ENCODE peak calls at places on chromosomes 7 and 10, in four cellular contexts. C is GM23338, L is AG04450, R is astrocyte. Q is an unnamed sample.

GRCh38 chr10:3495281-3495680 is 289.7 kb downstream of the KLF6 start:
- DNase-seq in R (no peak), C (no peak), L (no peak), Q (no peak)

GRCh38 chr10:100654835-100655759 is 90.3 kb upstream of the PAX2 start:
- DNase-seq in L (no peak), C (peak), R (no peak), Q (no peak)

GRCh38 chr7:21293771-21294170 is 134.1 kb upstream of the SP4 start:
- DNase-seq in R (no peak), L (no peak), C (no peak), Q (no peak)

GRCh38 chr10:118692911-118693310 is 61.9 kb downstream of the CACUL1 start:
- DNase-seq in C (no peak), L (peak), R (peak), Q (peak)

GRCh38 chr7:159272739-159273138 is 128.1 kb upstream of the VIPR2 start:
- DNase-seq in R (no peak), C (no peak), L (no peak), Q (no peak)

GRCh38 chr7:52944916-52945315 is 90.5 kb upstream of the POM121L12 start:
- DNase-seq in C (no peak), R (peak), L (no peak), Q (peak)

GRCh38 chr7:20260219-20260618 is 43.0 kb upstream of the MACC1 start:
- DNase-seq in R (peak), L (no peak), C (no peak), Q (no peak)

GRCh38 chr7:130884437-130885417 is 150.7 kb upstream of the KLF14 start:
- DNase-seq in R (peak), L (no peak), C (no peak), Q (no peak)

GRCh38 chr10:110138197-110138812 is 69.1 kb upstream of the MXI1 start:
- DNase-seq in R (peak), C (peak), L (peak), Q (no peak)

GRCh38 chr7:156932006-156932405 is 17.5 kb upstream of the NOM1 start:
- DNase-seq in R (no peak), L (no peak), C (no peak), Q (no peak)

GRCh38 chr10:101646369-101646768 is 48.6 kb downstream of the FBXW4 start:
- DNase-seq in C (no peak), L (no peak), R (no peak), Q (no peak)

GRCh38 chr10:132064082-132064755 is 1.5 kb upstream of the JAKMIP3 start:
- DNase-seq in R (no peak), L (no peak), C (no peak), Q (no peak)

GRCh38 chr10:3625959-3626751 is 158.9 kb downstream of the KLF6 start:
- DNase-seq in C (no peak), R (peak), L (peak), Q (peak)

GRCh38 chr7:98289333-98289875 is 7.9 kb downstream of the BRI3 start:
- DNase-seq in C (no peak), R (no peak), L (no peak), Q (no peak)

GRCh38 chr10:614341-614664 is 75.2 kb downstream of the DIP2C start:
- DNase-seq in L (no peak), C (no peak), R (no peak), Q (no peak)

GRCh38 chr10:86401588-86402282 is 35.1 kb upstream of the GRID1 start:
- DNase-seq in R (no peak), C (peak), L (no peak), Q (peak)

GRCh38 chr7:39459606-39460090 is 106.6 kb upstream of the YAE1 start:
- DNase-seq in L (no peak), C (no peak), R (no peak), Q (no peak)

GRCh38 chr10:126500866-126501265 is 112.6 kb upstream of the ADAM12 start:
- DNase-seq in L (peak), C (no peak), R (peak), Q (no peak)

GRCh38 chr10:124560377-124560776 is 98.8 kb downstream of the LHPP start:
- DNase-seq in L (peak), C (no peak), R (peak), Q (no peak)

GRCh38 chr10:29634764-29635625 is at the start of gene SVIL:
- DNase-seq in R (peak), C (peak), L (no peak), Q (peak)

GRCh38 chr10:34764347-34764991 is 50.6 kb downstream of the PARD3 start:
- DNase-seq in L (no peak), R (no peak), C (no peak), Q (no peak)

GRCh38 chr7:1220958-1221745 is 11.5 kb upstream of the UNCX start:
- DNase-seq in L (no peak), R (no peak), C (no peak), Q (no peak)

GRCh38 chr7:90968871-90969270 is 295.4 kb upstream of the FZD1 start:
- DNase-seq in C (no peak), L (no peak), R (peak), Q (no peak)

GRCh38 chr10:126839094-126839761 is 66.0 kb upstream of the DOCK1 start:
- DNase-seq in L (no peak), C (peak), R (no peak), Q (no peak)

GRCh38 chr10:77887631-77888355 is 38.8 kb downstream of the DLG5 start:
- DNase-seq in R (no peak), C (no peak), L (no peak), Q (no peak)

GRCh38 chr10:13769926-13770325 is 183.2 kb downstream of the PRPF18 start:
- DNase-seq in R (peak), L (no peak), C (no peak), Q (peak)

GRCh38 chr7:78420001-78420400 is 621.4 kb downstream of the PHTF2 start:
- DNase-seq in L (no peak), R (no peak), C (no peak), Q (no peak)

GRCh38 chr7:7932553-7932952 is 36.0 kb upstream of the GLCCI1 start:
- DNase-seq in L (no peak), R (no peak), C (no peak), Q (no peak)

GRCh38 chr7:111050885-111051416 is 40.0 kb upstream of the LRRN3 start:
- DNase-seq in C (no peak), L (no peak), R (no peak), Q (no peak)

GRCh38 chr7:111047595-111047994 is 43.3 kb upstream of the LRRN3 start:
- DNase-seq in C (no peak), L (no peak), R (no peak), Q (no peak)

GRCh38 chr7:111051832-111052231 is 39.1 kb upstream of the LRRN3 start:
- DNase-seq in C (peak), R (no peak), L (no peak), Q (no peak)

GRCh38 chr7:111053035-111053434 is 37.9 kb upstream of the LRRN3 start:
- DNase-seq in L (no peak), C (no peak), R (no peak), Q (no peak)

DNA sequence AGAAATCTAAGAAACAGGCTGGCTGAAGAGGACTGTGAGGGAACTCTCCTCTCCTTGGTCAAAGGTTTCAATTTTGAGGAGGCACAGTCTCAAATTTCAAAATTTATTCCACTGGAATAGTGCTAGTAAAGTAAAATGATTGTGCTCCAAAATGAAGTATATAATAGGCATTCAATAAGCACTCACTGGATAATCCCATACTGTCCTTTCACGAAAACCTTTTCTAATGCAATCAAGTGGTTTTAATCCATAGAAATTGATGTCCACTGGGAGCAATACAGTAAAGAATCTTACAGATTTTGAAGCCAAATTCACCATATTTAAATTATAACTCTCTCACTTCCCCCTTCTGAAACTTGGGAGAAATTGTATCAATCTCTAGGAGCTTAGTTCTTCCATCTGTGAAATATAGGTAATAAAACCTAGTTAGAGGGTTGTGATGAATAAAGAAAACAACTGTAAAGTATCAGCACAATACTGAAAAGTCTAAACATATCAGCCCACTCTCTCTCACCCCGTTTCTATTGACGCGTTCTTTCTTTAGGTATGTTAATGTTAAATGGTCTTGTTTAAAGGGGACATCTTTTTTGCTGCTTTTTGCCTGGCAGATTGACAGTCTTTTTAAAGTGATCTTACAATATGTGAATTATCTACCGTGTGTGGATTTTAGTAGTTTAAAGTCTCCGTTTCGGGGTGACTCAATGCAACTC is 40.8 kb upstream of the LRRN3 start:
- DNase-seq in L (no peak), C (no peak), R (no peak), Q (no peak)
- H3K27ac ChIP-seq in L (no peak), C (peak), R (no peak), Q (no peak)

GRCh38 chr7:66747385-66748126 is 7.0 kb downstream of the RABGEF1 start:
- DNase-seq in R (peak), L (no peak), C (no peak), Q (no peak)

GRCh38 chr7:66751945-66752344 is 11.4 kb downstream of the RABGEF1 start:
- DNase-seq in R (no peak), C (no peak), L (no peak), Q (no peak)

GRCh38 chr7:66748791-66749190 is 8.3 kb downstream of the RABGEF1 start:
- DNase-seq in L (no peak), R (no peak), C (no peak), Q (no peak)

DNA sequence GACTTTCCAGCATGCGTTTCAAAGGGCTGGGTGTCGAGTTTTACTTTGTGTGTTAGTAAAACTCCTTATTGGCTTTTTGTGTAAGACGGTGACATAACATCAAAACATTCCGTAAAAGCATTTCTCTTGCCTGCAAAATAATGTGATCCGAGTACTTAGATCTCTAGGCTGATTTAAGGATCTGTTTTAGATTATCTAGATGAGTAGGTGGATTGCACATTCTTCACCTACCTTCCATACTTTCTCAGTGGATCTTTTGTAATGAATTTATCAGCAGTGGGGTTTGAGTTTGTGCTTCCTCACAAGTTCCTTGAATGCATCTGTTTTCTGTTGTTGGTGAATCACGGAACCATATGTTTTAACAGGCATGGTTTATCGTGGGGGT is 7.6 kb downstream of the RABGEF1 start:
- DNase-seq in C (no peak), R (peak), L (no peak), Q (no peak)
- H3K27ac ChIP-seq in C (no peak), R (no peak), L (no peak), Q (no peak)

GRCh38 chr7:109335951-109336350 is 766.3 kb downstream of the DNAJB9 start:
- DNase-seq in C (no peak), R (no peak), L (no peak), Q (no peak)
- H3K27ac ChIP-seq in C (no peak), R (no peak), L (no peak), Q (no peak)

GRCh38 chr7:44911911-44912310 is 26.6 kb upstream of the PURB start:
- DNase-seq in C (no peak), L (no peak), R (no peak), Q (no peak)
- H3K27ac ChIP-seq in C (no peak), L (no peak), R (no peak), Q (no peak)

DNA sequence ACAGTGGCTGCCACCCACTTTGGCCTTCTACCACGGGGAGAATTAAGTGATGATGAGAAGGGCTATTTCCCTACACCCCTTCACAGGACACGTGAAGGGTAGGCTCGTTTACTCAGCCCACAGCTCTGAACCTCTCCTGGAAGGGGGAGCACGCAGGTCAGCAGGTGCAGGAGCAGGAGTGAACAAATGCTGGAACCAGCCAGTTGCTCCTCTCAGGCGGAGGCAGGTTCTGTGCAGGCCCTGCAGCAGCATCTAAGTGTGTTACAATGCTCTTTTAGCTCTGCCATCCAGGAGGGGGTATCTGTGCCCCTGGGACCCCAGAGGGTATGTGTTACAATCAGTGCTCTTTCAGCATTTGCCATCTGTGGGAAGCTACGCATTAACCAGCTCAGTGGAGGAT is 61.2 kb downstream of the AHR start:
- DNase-seq in L (no peak), R (no peak), C (no peak), Q (no peak)
- H3K27ac ChIP-seq in L (no peak), R (no peak), C (no peak), Q (no peak)

DNA sequence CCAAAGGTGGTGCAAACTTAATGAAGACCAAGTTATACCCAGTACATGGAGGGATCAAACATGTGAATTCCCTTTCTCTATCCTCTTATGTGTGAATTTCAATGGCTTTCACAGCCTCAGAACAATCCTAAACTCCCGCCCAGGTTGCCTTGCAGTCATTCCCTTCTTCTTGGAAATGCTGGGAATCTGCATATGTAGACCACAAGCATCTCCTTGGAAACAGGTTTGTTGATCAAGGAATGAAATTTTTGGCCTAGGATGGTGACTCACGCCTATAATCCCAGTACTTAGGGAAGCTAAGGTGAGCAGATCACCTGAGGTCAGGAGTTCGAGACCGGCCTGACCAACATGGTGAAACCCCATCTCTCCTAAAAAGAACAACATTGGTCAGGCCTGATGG is 77.8 kb upstream of the ABI1 start:
- DNase-seq in R (no peak), L (no peak), C (peak), Q (no peak)
- H3K27ac ChIP-seq in R (no peak), L (no peak), C (no peak), Q (no peak)

GRCh38 chr7:81584667-81585066 is 185.2 kb downstream of the HGF start:
- DNase-seq in R (no peak), L (no peak), C (no peak), Q (no peak)
- H3K27ac ChIP-seq in R (no peak), L (no peak), C (no peak), Q (no peak)

DNA sequence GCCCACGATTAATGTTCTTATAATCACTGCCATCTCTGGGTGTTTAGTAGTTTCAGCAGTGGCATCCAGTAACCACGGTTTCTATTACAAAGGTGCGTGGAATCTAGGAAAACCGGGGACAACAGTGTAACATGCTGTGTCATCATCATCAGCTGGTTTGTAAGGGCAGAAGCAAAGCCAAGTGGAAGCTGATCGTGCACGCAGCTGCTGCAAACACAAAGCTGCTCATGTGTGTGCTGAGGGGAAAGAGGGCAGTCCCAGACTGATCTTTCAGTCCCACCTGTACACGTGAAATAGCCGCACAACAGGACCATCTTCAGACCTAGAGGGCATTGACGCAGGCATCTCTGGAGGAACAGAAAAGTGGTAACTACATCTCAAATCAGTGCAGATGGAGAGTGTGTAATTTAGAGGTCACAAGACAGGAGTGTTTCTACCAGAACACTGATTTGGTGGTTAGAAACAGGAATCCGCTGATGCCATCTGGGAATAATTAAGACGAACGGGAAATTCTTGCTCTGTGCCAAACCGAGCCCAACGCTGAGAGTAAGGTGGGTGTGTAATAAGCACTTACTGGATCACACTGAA is 13.4 kb downstream of the ANKRD16 start:
- DNase-seq in R (peak), C (no peak), L (no peak), Q (peak)
- H3K27ac ChIP-seq in R (peak), C (no peak), L (no peak), Q (no peak)